ENCODE peak calls at places on chromosomes 12 and 14, in nine cellular contexts. One of them, this sample, is unnamed.

GRCh38 chr12:48361664-48362339 is 11.1 kb upstream of the ZNF641 start:
- DNase-seq in stimulated activated CD8-positive, alpha-beta memory T cell treated with anti-CD3 and anti-CD28 coated beads, Interleukin-2, amount 100 ng/mL, for 1 hour: no peak
- DNase-seq in HFFc6: no peak
- DNase-seq in upper lobe of right lung: no peak
- DNase-seq in fibroblast of lung: no peak
- DNase-seq in AG20443: no peak
- DNase-seq in thyroid gland: no peak
- DNase-seq in NAMALWA: no peak
- DNase-seq in left ventricle myocardium inferior: no peak
- DNase-seq in this sample: no peak

GRCh38 chr12:54596526-54596946 is 8.1 kb upstream of the PPP1R1A start:
- DNase-seq in stimulated activated CD8-positive, alpha-beta memory T cell treated with anti-CD3 and anti-CD28 coated beads, Interleukin-2, amount 100 ng/mL, for 1 hour: peak; percentile 3
- DNase-seq in HFFc6: peak; percentile 56
- DNase-seq in upper lobe of right lung: peak; percentile 75
- DNase-seq in fibroblast of lung: peak; percentile 41
- DNase-seq in AG20443: peak; percentile 79
- DNase-seq in thyroid gland: peak; percentile 76
- DNase-seq in NAMALWA: peak; percentile 73
- DNase-seq in left ventricle myocardium inferior: peak; percentile 48
- DNase-seq in this sample: peak; percentile 76

GRCh38 chr12:131260251-131260905 is 306.7 kb downstream of the ADGRD1 start:
- DNase-seq in stimulated activated CD8-positive, alpha-beta memory T cell treated with anti-CD3 and anti-CD28 coated beads, Interleukin-2, amount 100 ng/mL, for 1 hour: no peak
- DNase-seq in HFFc6: no peak
- DNase-seq in upper lobe of right lung: no peak
- DNase-seq in fibroblast of lung: no peak
- DNase-seq in AG20443: no peak
- DNase-seq in thyroid gland: no peak
- DNase-seq in NAMALWA: no peak
- DNase-seq in left ventricle myocardium inferior: no peak
- DNase-seq in this sample: no peak

GRCh38 chr14:31326111-31326510 is 94.2 kb downstream of the HEATR5A start:
- DNase-seq in stimulated activated CD8-positive, alpha-beta memory T cell treated with anti-CD3 and anti-CD28 coated beads, Interleukin-2, amount 100 ng/mL, for 1 hour: no peak
- DNase-seq in HFFc6: no peak
- DNase-seq in upper lobe of right lung: no peak
- DNase-seq in fibroblast of lung: peak; percentile 16
- DNase-seq in AG20443: no peak
- DNase-seq in thyroid gland: no peak
- DNase-seq in NAMALWA: peak; percentile 33
- DNase-seq in left ventricle myocardium inferior: no peak
- DNase-seq in this sample: no peak

GRCh38 chr14:24261256-24261968 is 1.6 kb downstream of the TGM1 start:
- DNase-seq in stimulated activated CD8-positive, alpha-beta memory T cell treated with anti-CD3 and anti-CD28 coated beads, Interleukin-2, amount 100 ng/mL, for 1 hour: no peak
- DNase-seq in HFFc6: no peak
- DNase-seq in upper lobe of right lung: no peak
- DNase-seq in fibroblast of lung: no peak
- DNase-seq in AG20443: no peak
- DNase-seq in thyroid gland: no peak
- DNase-seq in NAMALWA: no peak
- DNase-seq in left ventricle myocardium inferior: no peak
- DNase-seq in this sample: no peak

GRCh38 chr12:103626498-103626897 is 39.4 kb downstream of the STAB2 start:
- DNase-seq in stimulated activated CD8-positive, alpha-beta memory T cell treated with anti-CD3 and anti-CD28 coated beads, Interleukin-2, amount 100 ng/mL, for 1 hour: no peak
- DNase-seq in HFFc6: peak; percentile 60
- DNase-seq in upper lobe of right lung: no peak
- DNase-seq in fibroblast of lung: no peak
- DNase-seq in AG20443: peak; percentile 47
- DNase-seq in thyroid gland: peak; percentile 64
- DNase-seq in NAMALWA: no peak
- DNase-seq in left ventricle myocardium inferior: peak; percentile 43
- DNase-seq in this sample: peak; percentile 83

GRCh38 chr14:52399886-52400599 is 85.9 kb downstream of the PTGER2 start:
- DNase-seq in stimulated activated CD8-positive, alpha-beta memory T cell treated with anti-CD3 and anti-CD28 coated beads, Interleukin-2, amount 100 ng/mL, for 1 hour: no peak
- DNase-seq in HFFc6: no peak
- DNase-seq in upper lobe of right lung: no peak
- DNase-seq in fibroblast of lung: peak; percentile 41
- DNase-seq in AG20443: peak; percentile 41
- DNase-seq in thyroid gland: no peak
- DNase-seq in NAMALWA: no peak
- DNase-seq in left ventricle myocardium inferior: no peak
- DNase-seq in this sample: no peak

GRCh38 chr12:1457901-1458300 is 136.5 kb downstream of the FBXL14 start:
- DNase-seq in stimulated activated CD8-positive, alpha-beta memory T cell treated with anti-CD3 and anti-CD28 coated beads, Interleukin-2, amount 100 ng/mL, for 1 hour: no peak
- DNase-seq in HFFc6: peak; percentile 95
- DNase-seq in upper lobe of right lung: no peak
- DNase-seq in fibroblast of lung: peak; percentile 95
- DNase-seq in AG20443: peak; percentile 91
- DNase-seq in thyroid gland: no peak
- DNase-seq in NAMALWA: no peak
- DNase-seq in left ventricle myocardium inferior: no peak
- DNase-seq in this sample: no peak

GRCh38 chr12:52380271-52380694 is 5.2 kb downstream of the KRT84 start:
- DNase-seq in stimulated activated CD8-positive, alpha-beta memory T cell treated with anti-CD3 and anti-CD28 coated beads, Interleukin-2, amount 100 ng/mL, for 1 hour: no peak
- DNase-seq in HFFc6: peak; percentile 26
- DNase-seq in upper lobe of right lung: peak; percentile 74
- DNase-seq in fibroblast of lung: no peak
- DNase-seq in AG20443: peak; percentile 39
- DNase-seq in thyroid gland: peak; percentile 70
- DNase-seq in NAMALWA: peak; percentile 32
- DNase-seq in left ventricle myocardium inferior: no peak
- DNase-seq in this sample: no peak